ENCODE peak calls at places on chromosomes 2 and 18, in five cellular contexts. S, X, Y, W and I are unnamed samples.

GRCh38 chr18:37684590-37684989 is 119.0 kb upstream of the CELF4 start:
- DNase-seq in W (no peak), S (no peak), Y (no peak), X (no peak), I (no peak)

GRCh38 chr2:740446-741293 is 63.5 kb upstream of the TMEM18 start:
- DNase-seq in S (peak), W (peak), Y (peak), X (no peak), I (no peak)

GRCh38 chr2:168858146-168858545 is 32.1 kb downstream of the SPC25 start:
- DNase-seq in Y (no peak), W (no peak), X (no peak), S (no peak), I (no peak)

GRCh38 chr2:160700006-160700405 is 206.4 kb upstream of the RBMS1 start:
- DNase-seq in S (no peak), W (no peak), X (no peak), Y (no peak), I (no peak)

GRCh38 chr2:241228081-241228859 is 39.8 kb downstream of the ANO7 start:
- DNase-seq in X (no peak), W (no peak), Y (no peak), S (peak), I (no peak)

GRCh38 chr2:172134270-172134669 is 31.6 kb upstream of the DLX2 start:
- DNase-seq in Y (no peak), X (no peak), W (no peak), S (no peak), I (no peak)

GRCh38 chr2:96321230-96322103 is 3.6 kb upstream of the ITPRIPL1 start:
- DNase-seq in X (peak), S (peak), W (peak), Y (peak), I (peak)

GRCh38 chr2:175432021-175432420 is 250.5 kb upstream of the ATP5MC3 start:
- DNase-seq in X (no peak), W (no peak), Y (no peak), S (no peak), I (no peak)

GRCh38 chr2:203928849-203929248 is 7.7 kb upstream of the ICOS start:
- DNase-seq in W (peak), Y (no peak), X (no peak), S (no peak), I (no peak)

GRCh38 chr2:35415282-35415681 is 940.3 kb upstream of the CRIM1 start:
- DNase-seq in S (no peak), X (no peak), Y (no peak), W (no peak), I (no peak)

GRCh38 chr2:71895320-71896161 is 252.1 kb downstream of the CYP26B1 start:
- DNase-seq in S (no peak), W (no peak), Y (no peak), X (no peak), I (no peak)

GRCh38 chr2:43171789-43172188 is 54.6 kb downstream of the ZFP36L2 start:
- DNase-seq in X (no peak), W (peak), S (peak), Y (peak), I (peak)

GRCh38 chr2:174465327-174465726 is 21.5 kb downstream of the GPR155 start:
- DNase-seq in W (no peak), Y (peak), S (peak), X (no peak), I (no peak)

GRCh38 chr2:170660406-170660805 is 54.7 kb upstream of the SP5 start:
- DNase-seq in Y (no peak), S (no peak), W (no peak), X (no peak), I (no peak)

GRCh38 chr18:57738078-57738477 is 65.0 kb downstream of the ATP8B1 start:
- DNase-seq in S (no peak), Y (peak), W (no peak), X (no peak), I (no peak)

GRCh38 chr2:229051798-229052197 is 219.3 kb downstream of the PID1 start:
- DNase-seq in S (no peak), Y (no peak), X (no peak), W (no peak), I (no peak)

GRCh38 chr2:26584191-26584590 is 57.0 kb downstream of the CIB4 start:
- DNase-seq in X (no peak), Y (no peak), W (peak), S (no peak), I (no peak)

GRCh38 chr2:122027510-122028217 is 272.2 kb downstream of the TSN start:
- DNase-seq in S (no peak), Y (no peak), W (no peak), X (no peak), I (no peak)
- TF ChIP-seq REST in S (no peak), Y (no peak), W (no peak), X (no peak), I (no peak)

GRCh38 chr18:47930844-47931706 is 616 bp upstream of the SMAD2 start:
- DNase-seq in S (peak), Y (peak), W (peak), X (peak), I (peak)

GRCh38 chr18:47932603-47933002 is 2.1 kb upstream of the SMAD2 start:
- DNase-seq in X (no peak), S (no peak), W (no peak), Y (no peak), I (no peak)

GRCh38 chr18:47930086-47930843 is at the start of gene SMAD2:
- DNase-seq in Y (peak), X (no peak), S (peak), W (peak), I (peak)

GRCh38 chr18:47931707-47932103 is 1.2 kb upstream of the SMAD2 start:
- DNase-seq in X (no peak), W (peak), S (peak), Y (no peak), I (peak)

GRCh38 chr18:47932170-47932569 is 1.7 kb upstream of the SMAD2 start:
- DNase-seq in Y (no peak), S (no peak), W (no peak), X (no peak), I (no peak)
- H3K4me3 ChIP-seq in Y (no peak), S (peak), W (no peak), X (peak), I (peak)

GRCh38 chr2:63661076-63661475 is 72.3 kb downstream of the MDH1 start:
- DNase-seq in S (no peak), Y (no peak), X (no peak), W (no peak), I (no peak)
- TF ChIP-seq GABPA in S (no peak), Y (no peak), X (no peak), W (no peak), I (no peak)

GRCh38 chr2:29281086-29281485 is 165.9 kb downstream of the CLIP4 start:
- DNase-seq in X (no peak), S (no peak), Y (no peak), W (peak), I (no peak)

GRCh38 chr2:29281585-29281984 is 166.4 kb downstream of the CLIP4 start:
- DNase-seq in X (no peak), W (peak), Y (no peak), S (no peak), I (no peak)

GRCh38 chr2:29273704-29274611 is 158.7 kb downstream of the CLIP4 start:
- DNase-seq in X (no peak), S (no peak), W (peak), Y (no peak), I (no peak)

GRCh38 chr2:29275186-29275585 is 160.0 kb downstream of the CLIP4 start:
- DNase-seq in S (no peak), X (no peak), W (no peak), Y (no peak), I (no peak)

GRCh38 chr2:29278964-29279363 is 163.7 kb downstream of the CLIP4 start:
- DNase-seq in W (no peak), X (no peak), S (no peak), Y (no peak), I (no peak)
- TF ChIP-seq REST in W (no peak), X (no peak), S (no peak), Y (no peak), I (no peak)

GRCh38 chr18:7754725-7755181 is 187.6 kb downstream of the PTPRM start:
- DNase-seq in S (no peak), W (no peak), Y (peak), X (no peak), I (no peak)

GRCh38 chr18:7758764-7759163 is 191.6 kb downstream of the PTPRM start:
- DNase-seq in Y (no peak), W (no peak), X (no peak), S (no peak), I (no peak)

GRCh38 chr18:7754258-7754657 is 187.1 kb downstream of the PTPRM start:
- DNase-seq in Y (peak), X (no peak), W (no peak), S (no peak), I (no peak)

GRCh38 chr18:7755753-7756475 is 188.8 kb downstream of the PTPRM start:
- DNase-seq in Y (peak), S (no peak), W (no peak), X (no peak), I (no peak)

GRCh38 chr18:7757175-7757574 is 190.1 kb downstream of the PTPRM start:
- DNase-seq in W (no peak), S (no peak), X (no peak), Y (no peak), I (no peak)
- H3K4me3 ChIP-seq in W (no peak), S (no peak), X (no peak), Y (no peak), I (no peak)

GRCh38 chr2:44768438-44769236 is 172.9 kb upstream of the SIX3 start:
- DNase-seq in Y (no peak), X (no peak), S (no peak), W (no peak), I (no peak)

GRCh38 chr2:44770221-44771187 is 171.0 kb upstream of the SIX3 start:
- DNase-seq in S (no peak), W (peak), Y (no peak), X (no peak), I (no peak)

GRCh38 chr2:44771510-44771909 is 170.0 kb upstream of the SIX3 start:
- DNase-seq in S (no peak), W (no peak), X (no peak), Y (peak), I (no peak)

GRCh38 chr2:44767691-44768090 is 173.8 kb upstream of the SIX3 start:
- DNase-seq in Y (no peak), S (no peak), X (no peak), W (no peak), I (no peak)

DNA sequence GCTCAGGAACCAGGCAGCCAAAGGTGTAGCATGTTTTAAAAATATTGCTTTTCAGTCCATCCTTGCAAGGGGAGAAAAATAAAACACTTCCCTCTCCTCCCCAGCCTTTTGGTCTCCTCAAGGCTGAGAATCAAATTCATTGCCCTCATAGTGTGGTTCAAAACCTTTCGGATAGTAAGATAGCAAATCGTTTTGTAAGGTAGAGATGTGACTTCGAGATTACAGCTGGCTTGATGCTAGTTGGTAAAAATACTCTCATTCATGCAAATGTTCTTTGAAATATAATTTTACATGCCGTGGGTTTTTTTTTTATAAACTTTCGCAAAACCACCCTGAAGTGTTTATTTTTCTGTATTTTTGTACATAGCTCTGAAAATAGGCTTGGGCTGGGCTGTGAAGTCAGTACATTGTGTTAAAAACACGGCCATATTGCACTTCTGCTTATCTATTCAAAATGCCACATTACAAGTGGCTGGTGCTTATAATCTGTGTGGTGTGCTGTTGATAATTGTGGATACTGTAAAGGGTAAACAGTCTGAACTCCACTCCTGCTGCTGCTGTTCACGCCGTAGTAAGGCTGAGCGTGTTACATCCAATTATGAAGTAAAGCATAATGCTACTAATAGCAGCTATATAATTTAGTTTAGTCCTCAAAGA is 172.0 kb upstream of the SIX3 start:
- DNase-seq in Y (no peak), X (no peak), S (no peak), W (peak), I (no peak)
- TF ChIP-seq GABPA in Y (no peak), X (no peak), S (no peak), W (no peak), I (no peak)

GRCh38 chr18:23181547-23181946 is 46.3 kb downstream of the CABLES1 start:
- DNase-seq in X (no peak), W (no peak), Y (no peak), S (no peak), I (no peak)
- TF ChIP-seq REST in X (no peak), W (no peak), Y (no peak), S (no peak), I (no peak)